ENCODE peak calls at places on chromosomes 11 and 22, in four cellular contexts. One of them, this sample, is unnamed.

GRCh38 chr11:8351223-8351622 is 87.5 kb upstream of the LMO1 start:
- DNase-seq in K562: no peak
- DNase-seq in HepG2: no peak
- DNase-seq in GM12878: no peak
- DNase-seq in this sample: no peak

GRCh38 chr11:47306484-47306844 is 36.5 kb downstream of the MADD start:
- DNase-seq in K562: no peak
- DNase-seq in HepG2: no peak
- DNase-seq in GM12878: no peak
- DNase-seq in this sample: no peak

GRCh38 chr11:27387362-27387761 is 24.3 kb upstream of the CCDC34 start:
- DNase-seq in K562: peak; percentile 25
- DNase-seq in HepG2: no peak
- DNase-seq in GM12878: no peak
- DNase-seq in this sample: no peak

GRCh38 chr22:43233529-43233928 is 46.6 kb upstream of the TTLL12 start:
- DNase-seq in K562: no peak
- DNase-seq in HepG2: no peak
- DNase-seq in GM12878: no peak
- DNase-seq in this sample: no peak

GRCh38 chr11:94007906-94008305 is 13.2 kb upstream of the HEPHL1 start:
- DNase-seq in K562: no peak
- DNase-seq in HepG2: no peak
- DNase-seq in GM12878: no peak
- DNase-seq in this sample: no peak

GRCh38 chr11:113384551-113384950 is 3.0 kb upstream of the ANKK1 start:
- DNase-seq in K562: no peak
- DNase-seq in HepG2: peak; percentile 29
- DNase-seq in GM12878: no peak
- DNase-seq in this sample: no peak

GRCh38 chr22:37909756-37910155 is 3.7 kb downstream of the MICALL1 start:
- DNase-seq in K562: no peak
- DNase-seq in HepG2: no peak
- DNase-seq in GM12878: no peak
- DNase-seq in this sample: no peak

GRCh38 chr11:1561955-1562354 is 10.1 kb downstream of the DUSP8 start:
- DNase-seq in K562: no peak
- DNase-seq in HepG2: no peak
- DNase-seq in GM12878: no peak
- DNase-seq in this sample: no peak

GRCh38 chr11:40273192-40273732 is 1186.2 kb downstream of the LRRC4C start:
- DNase-seq in K562: no peak
- DNase-seq in HepG2: no peak
- DNase-seq in GM12878: no peak
- DNase-seq in this sample: no peak

GRCh38 chr11:75301602-75302345 is 49.7 kb downstream of the ARRB1 start:
- DNase-seq in K562: no peak
- DNase-seq in HepG2: no peak
- DNase-seq in GM12878: no peak
- DNase-seq in this sample: no peak

GRCh38 chr11:118211006-118211405 is 13.8 kb downstream of the JAML start:
- DNase-seq in K562: no peak
- DNase-seq in HepG2: no peak
- DNase-seq in GM12878: no peak
- DNase-seq in this sample: no peak

GRCh38 chr11:46275964-46276641 is 1.4 kb upstream of the CREB3L1 start:
- DNase-seq in K562: no peak
- DNase-seq in HepG2: peak; percentile 46
- DNase-seq in GM12878: no peak
- DNase-seq in this sample: no peak

GRCh38 chr11:46278387-46279173 is 1.1 kb downstream of the CREB3L1 start:
- DNase-seq in K562: peak; percentile 87
- DNase-seq in HepG2: no peak
- DNase-seq in GM12878: no peak
- DNase-seq in this sample: peak; percentile 70

GRCh38 chr11:46279393-46280099 is 2.1 kb downstream of the CREB3L1 start:
- DNase-seq in K562: peak; percentile 48
- DNase-seq in HepG2: no peak
- DNase-seq in GM12878: no peak
- DNase-seq in this sample: no peak

GRCh38 chr11:46277313-46277622 is 194 bp upstream of the CREB3L1 start:
- DNase-seq in K562: no peak
- DNase-seq in HepG2: no peak
- DNase-seq in GM12878: no peak
- DNase-seq in this sample: peak; percentile 79

GRCh38 chr11:46277623-46278386 is at the start of gene CREB3L1:
- DNase-seq in K562: peak; percentile 79
- DNase-seq in HepG2: no peak
- DNase-seq in GM12878: no peak
- DNase-seq in this sample: no peak
- TF ChIP-seq FOXK2 in K562: no peak
- TF ChIP-seq FOXK2 in HepG2: no peak
- TF ChIP-seq FOXK2 in GM12878: no peak
- TF ChIP-seq FOXK2 in this sample: no peak

GRCh38 chr22:26732284-26732683 is 74.9 kb downstream of the MIAT start:
- DNase-seq in K562: no peak
- DNase-seq in HepG2: no peak
- DNase-seq in GM12878: no peak
- DNase-seq in this sample: no peak
- TF ChIP-seq FOXK2 in K562: no peak
- TF ChIP-seq FOXK2 in HepG2: no peak
- TF ChIP-seq FOXK2 in GM12878: no peak
- TF ChIP-seq FOXK2 in this sample: no peak

DNA sequence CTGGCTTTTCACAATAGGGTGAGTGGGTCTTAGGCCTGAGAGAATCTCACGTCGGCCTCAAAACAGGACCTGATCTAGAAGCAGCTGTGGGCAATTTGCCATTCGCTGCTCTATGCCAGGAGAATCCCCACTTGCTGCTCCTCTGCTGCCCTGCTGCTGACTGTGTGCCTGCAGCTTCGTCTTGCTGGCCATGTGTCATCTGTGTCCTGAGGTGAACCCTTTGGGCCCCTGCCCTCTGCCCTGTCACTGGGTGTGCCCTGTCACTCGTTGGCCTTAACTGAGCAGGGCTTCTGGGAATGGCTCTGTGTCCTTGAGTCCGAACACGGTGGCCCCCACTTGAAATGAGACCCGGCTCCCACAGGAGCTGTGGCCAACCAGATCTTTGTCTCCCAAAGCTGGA is 6.2 kb downstream of the NAA40 start:
- DNase-seq in K562: no peak
- DNase-seq in HepG2: peak; percentile 43
- DNase-seq in GM12878: no peak
- DNase-seq in this sample: no peak
- TF ChIP-seq FOXK2 in K562: no peak
- TF ChIP-seq FOXK2 in HepG2: no peak
- TF ChIP-seq FOXK2 in GM12878: no peak
- TF ChIP-seq FOXK2 in this sample: no peak

GRCh38 chr22:40022536-40023225 is 27.9 kb downstream of the FAM83F start:
- DNase-seq in K562: no peak
- DNase-seq in HepG2: no peak
- DNase-seq in GM12878: no peak
- DNase-seq in this sample: no peak

GRCh38 chr22:40019681-40020080 is 24.9 kb downstream of the FAM83F start:
- DNase-seq in K562: no peak
- DNase-seq in HepG2: no peak
- DNase-seq in GM12878: no peak
- DNase-seq in this sample: no peak

GRCh38 chr22:40019100-40019499 is 24.3 kb downstream of the FAM83F start:
- DNase-seq in K562: no peak
- DNase-seq in HepG2: no peak
- DNase-seq in GM12878: no peak
- DNase-seq in this sample: no peak

GRCh38 chr22:40021401-40022000 is 26.7 kb downstream of the FAM83F start:
- DNase-seq in K562: no peak
- DNase-seq in HepG2: no peak
- DNase-seq in GM12878: no peak
- DNase-seq in this sample: no peak

DNA sequence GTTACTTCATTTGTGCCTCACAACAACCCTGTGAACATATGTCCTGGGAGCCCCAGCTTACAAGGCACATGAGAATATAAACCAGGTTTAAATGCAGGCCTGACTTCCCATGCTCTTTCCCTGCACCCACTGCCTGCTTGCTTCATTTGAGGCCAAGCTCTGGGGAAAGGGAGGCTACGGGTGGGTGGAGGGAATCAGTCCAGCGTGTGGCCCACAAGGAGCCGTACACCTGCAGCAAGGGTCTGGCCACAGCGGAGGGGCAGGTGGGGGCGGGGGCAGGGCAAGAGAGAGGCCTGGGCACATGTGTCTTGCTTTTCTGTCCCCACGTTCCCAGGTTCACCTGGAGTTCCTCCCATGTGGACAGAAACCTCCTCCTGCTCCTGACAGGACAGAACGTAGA is 26.2 kb downstream of the FAM83F start:
- DNase-seq in K562: no peak
- DNase-seq in HepG2: no peak
- DNase-seq in GM12878: no peak
- DNase-seq in this sample: no peak
- TF ChIP-seq FOXK2 in K562: no peak
- TF ChIP-seq FOXK2 in HepG2: no peak
- TF ChIP-seq FOXK2 in GM12878: no peak
- TF ChIP-seq FOXK2 in this sample: no peak

This sample was measured in HEK293T.